ENCODE peak calls at places on chromosomes 4 and X, in seven cellular contexts. One of them, this sample, is unnamed.

GRCh38 chr4:8618421-8618820 is 25.9 kb downstream of the CPZ start:
- DNase-seq in ovary: peak; percentile 23
- DNase-seq in A549: no peak
- DNase-seq in HFF-Myc: no peak
- DNase-seq in pancreas: no peak
- DNase-seq in upper lobe of right lung: no peak
- DNase-seq in CD8-positive, alpha-beta memory T cell: no peak
- DNase-seq in this sample: peak; percentile 31

GRCh38 chrX:30141966-30142365 is 73.4 kb upstream of the MAGEB2 start:
- DNase-seq in ovary: no peak
- DNase-seq in A549: peak; percentile 3
- DNase-seq in HFF-Myc: no peak
- DNase-seq in pancreas: no peak
- DNase-seq in upper lobe of right lung: no peak
- DNase-seq in CD8-positive, alpha-beta memory T cell: no peak
- DNase-seq in this sample: no peak

GRCh38 chr4:141858437-141858836 is 222.1 kb downstream of the IL15 start:
- DNase-seq in ovary: no peak
- DNase-seq in A549: no peak
- DNase-seq in HFF-Myc: no peak
- DNase-seq in pancreas: no peak
- DNase-seq in upper lobe of right lung: no peak
- DNase-seq in CD8-positive, alpha-beta memory T cell: no peak
- DNase-seq in this sample: no peak

GRCh38 chr4:160202802-160203201 is 1099.9 kb downstream of the RAPGEF2 start:
- DNase-seq in ovary: no peak
- DNase-seq in A549: peak; percentile 1
- DNase-seq in HFF-Myc: no peak
- DNase-seq in pancreas: no peak
- DNase-seq in upper lobe of right lung: no peak
- DNase-seq in CD8-positive, alpha-beta memory T cell: no peak
- DNase-seq in this sample: no peak

GRCh38 chrX:132631579-132632232 is 142.9 kb upstream of the MBNL3 start:
- DNase-seq in ovary: no peak
- DNase-seq in A549: peak; percentile 13
- DNase-seq in HFF-Myc: no peak
- DNase-seq in pancreas: no peak
- DNase-seq in upper lobe of right lung: no peak
- DNase-seq in CD8-positive, alpha-beta memory T cell: no peak
- DNase-seq in this sample: no peak

GRCh38 chrX:11423362-11423818 is 130.2 kb downstream of the AMELX start:
- DNase-seq in ovary: no peak
- DNase-seq in A549: no peak
- DNase-seq in HFF-Myc: peak; percentile 65
- DNase-seq in pancreas: peak; percentile 20
- DNase-seq in upper lobe of right lung: no peak
- DNase-seq in CD8-positive, alpha-beta memory T cell: no peak
- DNase-seq in this sample: no peak

GRCh38 chr4:8115916-8116315 is 42.7 kb downstream of the ABLIM2 start:
- DNase-seq in ovary: no peak
- DNase-seq in A549: no peak
- DNase-seq in HFF-Myc: no peak
- DNase-seq in pancreas: no peak
- DNase-seq in upper lobe of right lung: no peak
- DNase-seq in CD8-positive, alpha-beta memory T cell: peak; percentile 27
- DNase-seq in this sample: peak; percentile 36

GRCh38 chr4:124804584-124804983 is 92.1 kb upstream of the ANKRD50 start:
- DNase-seq in ovary: no peak
- DNase-seq in A549: no peak
- DNase-seq in HFF-Myc: no peak
- DNase-seq in pancreas: no peak
- DNase-seq in upper lobe of right lung: no peak
- DNase-seq in CD8-positive, alpha-beta memory T cell: no peak
- DNase-seq in this sample: no peak

GRCh38 chr4:48967626-48968025 is 18.4 kb upstream of the CWH43 start:
- DNase-seq in ovary: no peak
- DNase-seq in A549: no peak
- DNase-seq in HFF-Myc: no peak
- DNase-seq in pancreas: no peak
- DNase-seq in upper lobe of right lung: no peak
- DNase-seq in CD8-positive, alpha-beta memory T cell: no peak
- DNase-seq in this sample: no peak

GRCh38 chr4:26936284-26937065 is 75.8 kb downstream of the STIM2 start:
- DNase-seq in ovary: peak; percentile 51
- DNase-seq in A549: no peak
- DNase-seq in HFF-Myc: no peak
- DNase-seq in pancreas: peak; percentile 12
- DNase-seq in upper lobe of right lung: peak; percentile 38
- DNase-seq in CD8-positive, alpha-beta memory T cell: no peak
- DNase-seq in this sample: no peak

GRCh38 chr4:186067757-186068385 is 1.1 kb upstream of the TLR3 start:
- DNase-seq in ovary: peak; percentile 44
- DNase-seq in A549: no peak
- DNase-seq in HFF-Myc: peak; percentile 40
- DNase-seq in pancreas: peak; percentile 84
- DNase-seq in upper lobe of right lung: peak; percentile 71
- DNase-seq in CD8-positive, alpha-beta memory T cell: peak; percentile 23
- DNase-seq in this sample: peak; percentile 69
- H3K4me3 ChIP-seq in ovary: peak overlapping the region; percentile 59
- H3K4me3 ChIP-seq in A549: peak overlapping the region; percentile 44
- H3K4me3 ChIP-seq in HFF-Myc: no peak overlapping the region
- H3K4me3 ChIP-seq in pancreas: peak overlapping the region; percentile 39
- H3K4me3 ChIP-seq in upper lobe of right lung: peak overlapping the region; percentile 69
- H3K4me3 ChIP-seq in CD8-positive, alpha-beta memory T cell: peak overlapping the region; percentile 67
- H3K4me3 ChIP-seq in this sample: peak overlapping the region; percentile 99

GRCh38 chr4:150581611-150582010 is 340 bp upstream of the MAB21L2 start:
- DNase-seq in ovary: no peak
- DNase-seq in A549: no peak
- DNase-seq in HFF-Myc: no peak
- DNase-seq in pancreas: no peak
- DNase-seq in upper lobe of right lung: no peak
- DNase-seq in CD8-positive, alpha-beta memory T cell: no peak
- DNase-seq in this sample: peak; percentile 12

GRCh38 chr4:150582881-150583286 is 933 bp downstream of the MAB21L2 start:
- DNase-seq in ovary: no peak
- DNase-seq in A549: no peak
- DNase-seq in HFF-Myc: no peak
- DNase-seq in pancreas: no peak
- DNase-seq in upper lobe of right lung: no peak
- DNase-seq in CD8-positive, alpha-beta memory T cell: no peak
- DNase-seq in this sample: peak; percentile 16

GRCh38 chr4:150583287-150584197 is 1.6 kb downstream of the MAB21L2 start:
- DNase-seq in ovary: no peak
- DNase-seq in A549: no peak
- DNase-seq in HFF-Myc: no peak
- DNase-seq in pancreas: no peak
- DNase-seq in upper lobe of right lung: no peak
- DNase-seq in CD8-positive, alpha-beta memory T cell: no peak
- DNase-seq in this sample: peak; percentile 61

GRCh38 chr4:150581206-150581605 is 745 bp upstream of the MAB21L2 start:
- DNase-seq in ovary: no peak
- DNase-seq in A549: no peak
- DNase-seq in HFF-Myc: no peak
- DNase-seq in pancreas: no peak
- DNase-seq in upper lobe of right lung: no peak
- DNase-seq in CD8-positive, alpha-beta memory T cell: no peak
- DNase-seq in this sample: no peak

DNA sequence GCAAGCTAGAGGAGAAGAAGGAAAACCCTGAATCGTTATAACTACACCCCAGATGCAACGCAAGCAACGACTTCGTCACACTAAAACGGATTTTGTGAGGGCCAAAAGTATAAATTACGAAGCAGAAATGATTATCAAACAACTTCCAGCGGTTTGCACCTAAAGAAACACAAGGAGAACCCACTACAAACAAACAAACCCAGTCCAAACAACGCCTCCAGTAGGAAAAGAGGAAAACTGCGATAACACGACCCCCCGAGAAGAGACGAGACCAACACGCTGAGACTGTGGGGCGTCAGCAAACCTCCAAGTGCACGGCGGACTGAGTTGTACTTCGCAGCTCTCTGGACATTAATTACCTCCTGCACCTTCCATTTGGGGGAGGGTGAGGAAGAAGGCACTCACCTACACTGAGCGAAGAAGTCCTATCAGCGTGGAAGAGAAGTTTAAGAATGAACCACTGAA is at the start of gene MAB21L2:
- DNase-seq in ovary: no peak
- DNase-seq in A549: no peak
- DNase-seq in HFF-Myc: no peak
- DNase-seq in pancreas: no peak
- DNase-seq in upper lobe of right lung: no peak
- DNase-seq in CD8-positive, alpha-beta memory T cell: no peak
- DNase-seq in this sample: no peak
- H3K4me3 ChIP-seq in ovary: peak within 1 kb of the TSS; percentile 27
- H3K4me3 ChIP-seq in A549: no peak within 1 kb of the TSS
- H3K4me3 ChIP-seq in HFF-Myc: peak within 1 kb of the TSS; percentile 34
- H3K4me3 ChIP-seq in pancreas: no peak within 1 kb of the TSS
- H3K4me3 ChIP-seq in upper lobe of right lung: peak within 1 kb of the TSS; percentile 26
- H3K4me3 ChIP-seq in CD8-positive, alpha-beta memory T cell: no peak within 1 kb of the TSS
- H3K4me3 ChIP-seq in this sample: peak within 1 kb of the TSS; percentile 11

GRCh38 chr4:184955116-184955515 is 63.2 kb upstream of the HELT start:
- DNase-seq in ovary: no peak
- DNase-seq in A549: no peak
- DNase-seq in HFF-Myc: no peak
- DNase-seq in pancreas: no peak
- DNase-seq in upper lobe of right lung: no peak
- DNase-seq in CD8-positive, alpha-beta memory T cell: no peak
- DNase-seq in this sample: no peak
- H3K4me3 ChIP-seq in ovary: no peak overlapping the region
- H3K4me3 ChIP-seq in A549: no peak overlapping the region
- H3K4me3 ChIP-seq in HFF-Myc: no peak overlapping the region
- H3K4me3 ChIP-seq in pancreas: no peak overlapping the region
- H3K4me3 ChIP-seq in upper lobe of right lung: no peak overlapping the region
- H3K4me3 ChIP-seq in CD8-positive, alpha-beta memory T cell: no peak overlapping the region
- H3K4me3 ChIP-seq in this sample: no peak overlapping the region

GRCh38 chrX:4935846-4936245 is 1222.4 kb upstream of the PRKX start:
- DNase-seq in ovary: no peak
- DNase-seq in A549: no peak
- DNase-seq in HFF-Myc: no peak
- DNase-seq in pancreas: no peak
- DNase-seq in upper lobe of right lung: no peak
- DNase-seq in CD8-positive, alpha-beta memory T cell: no peak
- DNase-seq in this sample: no peak

GRCh38 chrX:4935387-4935786 is 1221.9 kb upstream of the PRKX start:
- DNase-seq in ovary: no peak
- DNase-seq in A549: no peak
- DNase-seq in HFF-Myc: no peak
- DNase-seq in pancreas: no peak
- DNase-seq in upper lobe of right lung: no peak
- DNase-seq in CD8-positive, alpha-beta memory T cell: no peak
- DNase-seq in this sample: no peak

GRCh38 chrX:4936315-4936714 is 1222.9 kb upstream of the PRKX start:
- DNase-seq in ovary: no peak
- DNase-seq in A549: no peak
- DNase-seq in HFF-Myc: no peak
- DNase-seq in pancreas: no peak
- DNase-seq in upper lobe of right lung: no peak
- DNase-seq in CD8-positive, alpha-beta memory T cell: no peak
- DNase-seq in this sample: no peak

DNA sequence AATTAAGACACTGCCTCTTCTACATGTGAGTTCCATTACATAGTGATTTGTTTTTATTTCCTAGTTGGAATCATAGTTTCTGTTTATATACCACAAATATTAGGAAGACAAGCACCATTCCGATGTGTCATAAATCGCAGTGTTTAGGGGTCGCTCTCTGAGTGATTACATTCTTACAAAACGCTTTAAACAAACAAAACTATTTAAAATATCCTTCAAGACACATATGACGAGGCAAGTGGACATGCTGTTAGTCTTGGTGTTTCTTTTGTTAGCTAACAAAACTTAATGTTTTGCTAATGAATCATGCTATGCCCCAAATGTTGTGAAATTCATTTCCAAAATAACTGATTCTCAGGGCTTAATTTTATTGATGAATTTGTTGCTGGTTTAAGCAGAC is 1219.3 kb upstream of the PRKX start:
- DNase-seq in ovary: no peak
- DNase-seq in A549: no peak
- DNase-seq in HFF-Myc: no peak
- DNase-seq in pancreas: no peak
- DNase-seq in upper lobe of right lung: no peak
- DNase-seq in CD8-positive, alpha-beta memory T cell: no peak
- DNase-seq in this sample: no peak
- H3K4me3 ChIP-seq in ovary: no peak overlapping the region
- H3K4me3 ChIP-seq in A549: no peak overlapping the region
- H3K4me3 ChIP-seq in HFF-Myc: no peak overlapping the region
- H3K4me3 ChIP-seq in pancreas: no peak overlapping the region
- H3K4me3 ChIP-seq in upper lobe of right lung: no peak overlapping the region
- H3K4me3 ChIP-seq in CD8-positive, alpha-beta memory T cell: no peak overlapping the region
- H3K4me3 ChIP-seq in this sample: no peak overlapping the region

DNA sequence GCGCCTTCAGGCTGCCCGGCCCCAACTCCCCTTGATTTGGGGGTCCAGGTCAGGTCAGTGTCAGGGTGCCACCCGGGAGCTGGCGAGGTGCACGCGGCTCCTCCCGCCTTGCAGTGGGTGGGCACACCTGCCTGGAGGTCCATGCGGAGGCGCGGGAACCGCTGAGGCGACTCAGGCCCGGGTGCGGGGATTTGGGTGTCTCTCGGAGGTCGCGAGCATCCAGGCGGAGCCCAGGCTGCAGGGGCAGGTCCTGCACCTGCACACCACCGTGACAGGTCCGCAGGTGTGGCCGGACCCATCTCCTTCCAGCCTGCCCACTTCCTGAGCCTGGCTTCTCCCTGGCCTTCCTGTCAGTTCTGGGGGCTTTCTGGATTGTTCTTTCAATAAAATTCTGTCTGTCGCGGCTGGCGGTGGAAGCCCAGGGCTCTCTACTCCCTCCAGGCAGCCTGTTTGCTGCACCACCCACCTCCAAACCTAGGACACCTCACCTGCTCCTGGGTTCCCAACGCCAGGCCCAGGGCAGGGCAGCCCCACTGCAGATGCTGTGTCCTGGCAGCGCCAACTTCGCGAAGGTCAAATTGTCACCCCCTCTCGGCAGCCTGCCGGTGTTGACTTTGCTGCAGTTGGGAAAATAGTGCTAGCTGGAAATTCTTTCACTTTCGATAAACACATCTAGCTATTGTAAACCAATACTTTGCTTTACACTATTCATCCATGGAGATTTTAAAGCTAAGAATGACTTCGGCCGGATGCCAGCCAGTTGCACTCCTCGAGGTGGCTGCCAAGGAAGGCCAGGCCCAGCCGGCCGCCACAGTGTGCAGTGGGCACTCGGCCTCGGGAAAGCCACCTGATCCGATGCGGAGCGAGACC is 35.9 kb downstream of the FGFRL1 start:
- DNase-seq in ovary: peak; percentile 55
- DNase-seq in A549: no peak
- DNase-seq in HFF-Myc: no peak
- DNase-seq in pancreas: peak; percentile 61
- DNase-seq in upper lobe of right lung: peak; percentile 62
- DNase-seq in CD8-positive, alpha-beta memory T cell: no peak
- DNase-seq in this sample: peak; percentile 72
- H3K4me3 ChIP-seq in ovary: peak overlapping the region; percentile 18
- H3K4me3 ChIP-seq in A549: peak overlapping the region; percentile 35
- H3K4me3 ChIP-seq in HFF-Myc: peak overlapping the region; percentile 24
- H3K4me3 ChIP-seq in pancreas: no peak overlapping the region
- H3K4me3 ChIP-seq in upper lobe of right lung: peak overlapping the region; percentile 16
- H3K4me3 ChIP-seq in CD8-positive, alpha-beta memory T cell: no peak overlapping the region
- H3K4me3 ChIP-seq in this sample: no peak overlapping the region

This sample was measured in right cardiac atrium.